ENCODE peak calls at places on chromosome 11, in nine cellular contexts. I is head of caudate nucleus, Z is mucosa of descending colon, S is dorsolateral prefrontal cortex, U is HEK293T, G is RKO, B is HS-5, J is smooth muscle cell of the brain vasculature, K is AML-193. C is an unnamed sample.

GRCh38 chr11:46369458-46370152 is 11.9 kb upstream of the MDK start:
- DNase-seq in U (peak), K (no peak), I (peak), Z (peak), J (no peak), S (no peak), G (peak), B (no peak), C (no peak)

GRCh38 chr11:6544921-6545850 is 48.1 kb downstream of the DNHD1 start:
- DNase-seq in G (peak), U (no peak), S (no peak), B (no peak), J (no peak), K (no peak), Z (no peak), I (no peak), C (no peak)

GRCh38 chr11:126343051-126343450 is 12.4 kb upstream of the ST3GAL4 start:
- DNase-seq in B (no peak), G (no peak), J (no peak), U (no peak), K (no peak), S (no peak), I (no peak), Z (peak), C (no peak)

GRCh38 chr11:25057861-25058260 is 561.0 kb downstream of the LUZP2 start:
- DNase-seq in S (no peak), Z (no peak), I (no peak), K (no peak), J (no peak), G (no peak), B (no peak), U (no peak), C (no peak)

GRCh38 chr11:118320515-118320914 is 16.0 kb downstream of the CD3E start:
- DNase-seq in Z (no peak), J (no peak), U (no peak), S (no peak), I (no peak), G (no peak), B (no peak), K (no peak), C (no peak)

GRCh38 chr11:65546217-65546958 is 11.8 kb downstream of the LTBP3 start:
- DNase-seq in K (peak), Z (peak), I (peak), G (peak), U (peak), J (no peak), B (no peak), S (no peak), C (peak)

GRCh38 chr11:82927264-82927880 is 25.8 kb downstream of the DDIAS start:
- DNase-seq in B (peak), Z (no peak), G (peak), I (no peak), J (peak), S (no peak), K (peak), U (peak), C (no peak)

GRCh38 chr11:47143322-47143721 is 33.4 kb downstream of the ARFGAP2 start:
- DNase-seq in I (no peak), J (peak), G (no peak), U (no peak), S (no peak), Z (no peak), B (peak), K (no peak), C (no peak)

GRCh38 chr11:119684361-119685072 is 44.5 kb downstream of the NECTIN1 start:
- DNase-seq in U (no peak), I (no peak), J (no peak), S (no peak), K (peak), Z (no peak), B (peak), G (peak), C (no peak)

GRCh38 chr11:65204143-65204542 is 22.4 kb downstream of the CAPN1 start:
- DNase-seq in K (no peak), G (no peak), S (peak), B (no peak), Z (no peak), I (no peak), U (no peak), J (no peak), C (no peak)

GRCh38 chr11:63014408-63015055 is 1.1 kb downstream of the SLC22A8 start:
- DNase-seq in J (no peak), I (no peak), S (no peak), K (no peak), B (no peak), U (no peak), G (no peak), Z (no peak), C (no peak)

GRCh38 chr11:10678106-10678505 is 15.4 kb downstream of the IRAG1 start:
- DNase-seq in Z (no peak), S (no peak), K (peak), U (no peak), G (peak), I (no peak), J (no peak), B (no peak), C (no peak)

GRCh38 chr11:122656631-122657101 is 1.1 kb downstream of the UBASH3B start:
- DNase-seq in Z (no peak), U (peak), B (no peak), I (no peak), G (peak), S (peak), J (no peak), K (no peak), C (peak)

GRCh38 chr11:48014917-48015316 is 34.6 kb downstream of the PTPRJ start:
- DNase-seq in B (no peak), S (no peak), Z (no peak), J (no peak), U (no peak), G (no peak), I (no peak), K (no peak), C (no peak)

GRCh38 chr11:84981296-84981695 is 645.8 kb downstream of the DLG2 start:
- DNase-seq in K (no peak), G (no peak), U (no peak), S (no peak), I (no peak), B (peak), J (no peak), Z (no peak), C (no peak)

GRCh38 chr11:79129702-79130101 is 311.1 kb downstream of the TENM4 start:
- DNase-seq in I (no peak), U (no peak), Z (no peak), B (no peak), G (no peak), J (no peak), S (no peak), K (no peak), C (no peak)

GRCh38 chr11:1919428-1920127 is at the start of gene TNNT3:
- DNase-seq in S (no peak), B (no peak), U (no peak), I (no peak), K (no peak), J (no peak), G (no peak), Z (no peak), C (peak)

GRCh38 chr11:96313163-96313562 is 29.8 kb downstream of the MAML2 start:
- DNase-seq in I (no peak), B (no peak), J (no peak), K (no peak), Z (no peak), U (no peak), G (no peak), S (no peak), C (no peak)

GRCh38 chr11:128195756-128196155 is 391.6 kb downstream of the ETS1 start:
- DNase-seq in J (no peak), S (no peak), G (no peak), B (no peak), I (no peak), Z (no peak), K (no peak), U (no peak), C (no peak)